ENCODE peak calls at places on chromosomes 2 and 18, in four cellular contexts. One of them, this sample, is unnamed.

GRCh38 chr18:47968006-47968676 is 37.7 kb upstream of the SMAD2 start:
- DNase-seq in CD8-positive, alpha-beta T cell: no peak
- DNase-seq in NCI-H460: peak
- DNase-seq in dermis blood vessel endothelial cell: no peak
- DNase-seq in this sample: no peak

GRCh38 chr2:26712486-26713465 is 20.3 kb downstream of the KCNK3 start:
- DNase-seq in CD8-positive, alpha-beta T cell: no peak
- DNase-seq in NCI-H460: no peak
- DNase-seq in dermis blood vessel endothelial cell: no peak
- DNase-seq in this sample: no peak

GRCh38 chr2:66581461-66582363 is 146.8 kb downstream of the MEIS1 start:
- DNase-seq in dermis blood vessel endothelial cell: no peak
- DNase-seq in NCI-H460: no peak
- DNase-seq in CD8-positive, alpha-beta T cell: no peak
- DNase-seq in this sample: no peak

GRCh38 chr2:240402566-240403295 is 32.7 kb upstream of the GPC1 start:
- DNase-seq in NCI-H460: no peak
- DNase-seq in CD8-positive, alpha-beta T cell: no peak
- DNase-seq in dermis blood vessel endothelial cell: no peak
- DNase-seq in this sample: no peak

GRCh38 chr18:51195602-51196115 is 1.8 kb downstream of the MEX3C start:
- DNase-seq in dermis blood vessel endothelial cell: peak
- DNase-seq in CD8-positive, alpha-beta T cell: peak
- DNase-seq in NCI-H460: no peak
- DNase-seq in this sample: peak

GRCh38 chr18:78974115-78974740 is 5.4 kb upstream of the SALL3 start:
- DNase-seq in dermis blood vessel endothelial cell: no peak
- DNase-seq in NCI-H460: no peak
- DNase-seq in CD8-positive, alpha-beta T cell: no peak
- DNase-seq in this sample: no peak

GRCh38 chr18:76458522-76459311 is 36.3 kb downstream of the ZNF516 start:
- DNase-seq in NCI-H460: no peak
- DNase-seq in dermis blood vessel endothelial cell: no peak
- DNase-seq in CD8-positive, alpha-beta T cell: no peak
- DNase-seq in this sample: no peak

GRCh38 chr2:239938651-239939486 is 86.3 kb downstream of the NDUFA10 start:
- DNase-seq in dermis blood vessel endothelial cell: no peak
- DNase-seq in CD8-positive, alpha-beta T cell: no peak
- DNase-seq in NCI-H460: no peak
- DNase-seq in this sample: no peak

GRCh38 chr2:46915281-46915810 is at the start of gene MCFD2:
- DNase-seq in dermis blood vessel endothelial cell: no peak
- DNase-seq in NCI-H460: no peak
- DNase-seq in CD8-positive, alpha-beta T cell: no peak
- DNase-seq in this sample: peak

GRCh38 chr2:217653240-217653639 is 349.6 kb downstream of the TNS1 start:
- DNase-seq in CD8-positive, alpha-beta T cell: no peak
- DNase-seq in dermis blood vessel endothelial cell: peak
- DNase-seq in NCI-H460: peak
- DNase-seq in this sample: peak

GRCh38 chr2:235551965-235552364 is 58.1 kb downstream of the AGAP1 start:
- DNase-seq in CD8-positive, alpha-beta T cell: no peak
- DNase-seq in NCI-H460: peak
- DNase-seq in dermis blood vessel endothelial cell: peak
- DNase-seq in this sample: peak

GRCh38 chr2:53970095-53970897 is 497 bp downstream of the PSME4 start:
- DNase-seq in CD8-positive, alpha-beta T cell: peak
- DNase-seq in NCI-H460: peak
- DNase-seq in dermis blood vessel endothelial cell: peak
- DNase-seq in this sample: peak

GRCh38 chr2:38076710-38077430 is 919 bp upstream of the CYP1B1 start:
- DNase-seq in NCI-H460: peak
- DNase-seq in dermis blood vessel endothelial cell: peak
- DNase-seq in CD8-positive, alpha-beta T cell: no peak
- DNase-seq in this sample: peak

GRCh38 chr2:84807063-84807485 is 73.8 kb downstream of the TRABD2A start:
- DNase-seq in dermis blood vessel endothelial cell: no peak
- DNase-seq in CD8-positive, alpha-beta T cell: no peak
- DNase-seq in NCI-H460: peak
- DNase-seq in this sample: peak

GRCh38 chr2:85548608-85548900 is 9.6 kb downstream of the MAT2A start:
- DNase-seq in CD8-positive, alpha-beta T cell: no peak
- DNase-seq in NCI-H460: no peak
- DNase-seq in dermis blood vessel endothelial cell: no peak
- DNase-seq in this sample: no peak

GRCh38 chr18:75109001-75109400 is 99.9 kb downstream of the PTGR3 start:
- DNase-seq in NCI-H460: no peak
- DNase-seq in CD8-positive, alpha-beta T cell: no peak
- DNase-seq in dermis blood vessel endothelial cell: no peak
- DNase-seq in this sample: no peak

GRCh38 chr18:36567800-36568199 is 261.0 kb downstream of the TPGS2 start:
- DNase-seq in NCI-H460: no peak
- DNase-seq in CD8-positive, alpha-beta T cell: no peak
- DNase-seq in dermis blood vessel endothelial cell: no peak
- DNase-seq in this sample: no peak

GRCh38 chr2:125512313-125512712 is 1143.6 kb upstream of the GYPC start:
- DNase-seq in dermis blood vessel endothelial cell: no peak
- DNase-seq in NCI-H460: no peak
- DNase-seq in CD8-positive, alpha-beta T cell: no peak
- DNase-seq in this sample: no peak

This sample was measured in mesenchymal stem cell.